ENCODE peak calls at places on chromosomes 3 and 15, in six cellular contexts. M is PC-3, X is fibroblast of lung, N is GM23248, H is Karpas-422, C is HCT116. A is an unnamed sample.

GRCh38 chr15:78727561-78727960 is 83.7 kb downstream of the ADAMTS7 start:
- DNase-seq in N (no peak), X (peak; percentile 61), C (no peak), M (no peak), H (peak; percentile 12), A (no peak)

GRCh38 chr3:58608648-58609047 is 31.5 kb upstream of the FAM107A start:
- DNase-seq in C (no peak), M (peak; percentile 96), H (no peak), X (peak; percentile 18), N (no peak), A (no peak)

GRCh38 chr3:81602781-81603180 is 158.7 kb downstream of the GBE1 start:
- DNase-seq in C (no peak), X (peak; percentile 63), H (no peak), N (peak; percentile 66), M (no peak), A (no peak)

GRCh38 chr3:177516130-177517011 is 319.1 kb upstream of the TBL1XR1 start:
- DNase-seq in H (no peak), M (no peak), N (peak; percentile 39), C (no peak), X (peak; percentile 99), A (no peak)

GRCh38 chr3:49248828-49249227 is 28.2 kb downstream of the C3orf62 start:
- DNase-seq in H (peak; percentile 48), M (no peak), X (peak; percentile 19), C (no peak), N (peak; percentile 51), A (peak; percentile 43)

GRCh38 chr3:36525115-36525711 is 144.9 kb downstream of the STAC start:
- DNase-seq in H (no peak), M (peak; percentile 80), X (peak; percentile 83), C (no peak), N (peak; percentile 90), A (peak; percentile 15)

GRCh38 chr15:64942356-64942755 is 30.7 kb downstream of the ANKDD1A start:
- DNase-seq in C (no peak), M (no peak), N (no peak), X (no peak), H (no peak), A (no peak)

GRCh38 chr15:92012368-92012629 is 158.8 kb downstream of the SLCO3A1 start:
- DNase-seq in H (no peak), C (no peak), M (no peak), X (peak; percentile 41), N (peak; percentile 59), A (no peak)

GRCh38 chr15:68487087-68487843 is 55.3 kb upstream of the ITGA11 start:
- DNase-seq in M (no peak), C (no peak), H (no peak), X (peak; percentile 71), N (peak; percentile 90), A (no peak)

GRCh38 chr3:71432044-71432970 is 151.2 kb downstream of the FOXP1 start:
- DNase-seq in N (no peak), M (no peak), X (peak; percentile 50), C (no peak), H (no peak), A (no peak)

GRCh38 chr3:158279584-158279983 is 169.7 kb downstream of the RSRC1 start:
- DNase-seq in H (peak; percentile 64), N (no peak), C (no peak), M (no peak), X (no peak), A (no peak)

GRCh38 chr3:188233320-188233719 is 79.4 kb downstream of the LPP start:
- DNase-seq in X (peak; percentile 67), C (no peak), H (no peak), N (peak; percentile 76), M (peak; percentile 52), A (no peak)
- H3K79me2 ChIP-seq in X (peaks cover 73% of the 10 kb centered on the region), C (peaks cover 18% of the 10 kb centered on the region), H (no peaks in the 10 kb centered on the region), N (peaks cover 86% of the 10 kb centered on the region), M (peaks cover 34% of the 10 kb centered on the region), A (peaks cover 95% of the 10 kb centered on the region)

GRCh38 chr3:32111560-32111959 is 5.1 kb downstream of the GPD1L start:
- DNase-seq in C (no peak), N (no peak), X (no peak), M (no peak), H (no peak), A (no peak)

GRCh38 chr3:32117324-32117723 is 10.9 kb downstream of the GPD1L start:
- DNase-seq in X (peak; percentile 41), M (peak; percentile 75), H (no peak), C (no peak), N (no peak), A (no peak)

GRCh38 chr3:32110233-32110760 is 3.9 kb downstream of the GPD1L start:
- DNase-seq in C (no peak), M (peak; percentile 75), H (no peak), X (no peak), N (no peak), A (no peak)

GRCh38 chr3:32113566-32113965 is 7.1 kb downstream of the GPD1L start:
- DNase-seq in M (no peak), H (no peak), C (no peak), N (no peak), X (no peak), A (no peak)

DNA sequence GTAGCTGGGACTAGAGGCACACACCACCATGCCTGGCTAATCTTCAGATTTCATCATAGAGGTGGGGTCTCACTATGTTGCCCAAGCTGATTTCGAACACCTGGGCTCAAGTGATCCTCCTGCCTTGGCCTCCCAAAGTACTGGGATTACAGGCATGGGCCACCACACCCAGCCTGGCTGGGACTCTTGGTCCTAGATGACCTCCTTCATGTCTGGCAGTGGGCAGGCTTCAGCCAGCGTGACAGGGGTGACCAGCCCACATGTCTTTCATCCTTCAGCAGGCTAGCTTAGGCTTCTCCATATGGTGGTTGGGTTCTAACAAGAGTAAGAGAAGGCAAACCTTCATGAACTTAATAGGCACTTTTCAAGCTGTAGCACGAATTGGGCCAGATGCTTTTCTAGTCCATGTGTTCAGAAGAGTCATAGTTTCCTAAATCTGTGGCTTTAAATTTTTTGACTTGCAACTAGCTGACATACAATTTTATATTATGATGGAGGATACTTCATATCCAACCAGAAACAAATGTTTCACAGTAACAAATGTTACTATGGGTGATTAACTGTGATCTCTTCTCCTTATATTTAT is 7.7 kb downstream of the GPD1L start:
- DNase-seq in M (no peak), H (no peak), X (no peak), N (no peak), C (no peak), A (no peak)
- H3K4me2 ChIP-seq in M (no peak overlapping the region), H (no peak overlapping the region), X (no peak overlapping the region), N (no peak overlapping the region), C (no peak overlapping the region), A (no peak overlapping the region)

GRCh38 chr3:187745201-187746058 is at the start of gene BCL6:
- DNase-seq in X (peak; percentile 99), C (peak; percentile 98), H (peak; percentile 99), N (peak; percentile 99), M (peak; percentile 98), A (peak; percentile 97)
- H3K79me2 ChIP-seq in X (peaks cover 43% of the 10 kb centered on the region), C (peaks cover 6% of the 10 kb centered on the region), H (peaks cover 55% of the 10 kb centered on the region), N (peaks cover 54% of the 10 kb centered on the region), M (peaks cover 44% of the 10 kb centered on the region), A (peaks cover 50% of the 10 kb centered on the region)

GRCh38 chr3:57230006-57230405 is 2.5 kb downstream of the APPL1 start:
- DNase-seq in N (no peak), M (peak; percentile 76), X (no peak), H (no peak), C (no peak), A (no peak)
- H3K4me2 ChIP-seq in N (peak overlapping the region; percentile 90), M (peak overlapping the region; percentile 89), X (no peak overlapping the region), H (peak overlapping the region; percentile 73), C (peak overlapping the region; percentile 75), A (peak overlapping the region; percentile 80)

GRCh38 chr15:67174446-67174845 is 80.0 kb downstream of the AAGAB start:
- DNase-seq in C (no peak), M (no peak), X (no peak), H (no peak), N (no peak), A (no peak)
- H3K79me2 ChIP-seq in C (peaks cover 33% of the 10 kb centered on the region), M (peaks cover 65% of the 10 kb centered on the region), X (peaks cover 69% of the 10 kb centered on the region), H (no peaks in the 10 kb centered on the region), N (peaks cover 50% of the 10 kb centered on the region), A (peaks cover 13% of the 10 kb centered on the region)